ENCODE peak calls at places on chromosomes 4 and X, in four cellular contexts. G is PC-3, E is adipocyte, O is HCT116. Q is an unnamed sample. For H3K36me3, the result is how much of the 10 kb centered on the place peaks cover.

GRCh38 chrX:11430266-11430665 is 137.1 kb downstream of the AMELX start:
- DNase-seq in G (no peak), E (no peak), O (no peak), Q (no peak)

GRCh38 chr4:87092389-87093141 is 127.9 kb downstream of the KLHL8 start:
- DNase-seq in G (peak), E (peak), O (peak), Q (no peak)

GRCh38 chrX:78333521-78333920 is 6.1 kb upstream of the CYSLTR1 start:
- DNase-seq in E (no peak), G (peak), O (no peak), Q (no peak)

GRCh38 chr4:145545538-145546224 is 64.0 kb downstream of the SMAD1 start:
- DNase-seq in O (peak), G (peak), E (peak), Q (no peak)

GRCh38 chr4:47686294-47686872 is 151.5 kb downstream of the CORIN start:
- DNase-seq in O (peak), G (peak), E (peak), Q (no peak)

GRCh38 chrX:70444326-70445196 is at the start of gene DLG3:
- DNase-seq in G (peak), E (peak), O (no peak), Q (no peak)

GRCh38 chr4:119490335-119490734 is 138.3 kb downstream of the PDE5A start:
- DNase-seq in E (no peak), O (no peak), G (peak), Q (no peak)

GRCh38 chr4:165537028-165537648 is 158.3 kb downstream of the CPE start:
- DNase-seq in O (peak), G (peak), E (peak), Q (peak)

GRCh38 chr4:66906314-66906713 is 639.0 kb downstream of the CENPC start:
- DNase-seq in G (peak), O (no peak), E (no peak), Q (no peak)

GRCh38 chrX:69080912-69081465 is 84.3 kb downstream of the PJA1 start:
- DNase-seq in E (no peak), O (no peak), G (no peak), Q (no peak)

GRCh38 chrX:25968920-25969319 is 169.2 kb upstream of the MAGEB18 start:
- DNase-seq in E (no peak), O (no peak), G (peak), Q (peak)

GRCh38 chr4:186728631-186729271 is 5.1 kb upstream of the FAT1 start:
- DNase-seq in E (peak), O (peak), G (peak), Q (no peak)

GRCh38 chr4:122010610-122011009 is 58.8 kb upstream of the TRPC3 start:
- DNase-seq in G (peak), E (peak), O (no peak), Q (no peak)

GRCh38 chr4:141131738-141132688 is 1.3 kb downstream of the RNF150 start:
- DNase-seq in E (peak), G (no peak), O (no peak), Q (no peak)

GRCh38 chr4:15738877-15739276 is 36.0 kb downstream of the BST1 start:
- DNase-seq in G (no peak), O (no peak), E (peak), Q (no peak)

GRCh38 chr4:23161787-23162186 is 469.1 kb downstream of the GBA3 start:
- DNase-seq in O (no peak), E (no peak), G (no peak), Q (no peak)

GRCh38 chrX:38236901-38237615 is 16.4 kb upstream of the SRPX start:
- DNase-seq in O (no peak), G (no peak), E (no peak), Q (no peak)

GRCh38 chr4:138193963-138194362 is 48.2 kb downstream of the SLC7A11 start:
- DNase-seq in G (no peak), O (no peak), E (no peak), Q (no peak)

GRCh38 chr4:6230827-6231662 is 30.7 kb upstream of the JAKMIP1 start:
- DNase-seq in G (no peak), O (no peak), E (no peak), Q (no peak)

GRCh38 chrX:29044802-29045201 is 457.6 kb downstream of the IL1RAPL1 start:
- DNase-seq in G (peak), O (no peak), E (peak), Q (no peak)

GRCh38 chr4:188934320-188934975 is 795.2 kb downstream of the TRIML1 start:
- DNase-seq in E (peak), G (peak), O (peak), Q (no peak)

GRCh38 chrX:42930951-42931350 is 153.0 kb upstream of the PPP1R2C start:
- DNase-seq in G (no peak), E (no peak), O (no peak), Q (no peak)

GRCh38 chrX:132040066-132040465 is 17.0 kb downstream of the STK26 start:
- DNase-seq in O (no peak), G (no peak), E (no peak), Q (no peak)

GRCh38 chr4:98341309-98341708 is 80.1 kb downstream of the RAP1GDS1 start:
- DNase-seq in G (no peak), E (peak), O (no peak), Q (no peak)

GRCh38 chrX:41332408-41332987 is 1.5 kb upstream of the DDX3X start:
- DNase-seq in O (no peak), E (peak), G (no peak), Q (no peak)

GRCh38 chr4:121070696-121071639 is 1.4 kb downstream of the NDNF start:
- DNase-seq in G (no peak), E (peak), O (no peak), Q (no peak)

GRCh38 chr4:128525387-128525786 is 237.8 kb upstream of the PGRMC2 start:
- DNase-seq in E (no peak), G (peak), O (no peak), Q (no peak)

GRCh38 chrX:54978448-54978847 is 15.5 kb downstream of the PFKFB1 start:
- DNase-seq in G (peak), O (no peak), E (no peak), Q (no peak)

GRCh38 chrX:72105436-72105835 is 26.3 kb downstream of the RTL5 start:
- DNase-seq in O (no peak), E (no peak), G (no peak), Q (no peak)

GRCh38 chrX:106933538-106933961 is 13.3 kb downstream of the CLDN2 start:
- DNase-seq in O (no peak), E (no peak), G (no peak), Q (no peak)

GRCh38 chrX:153875391-153876111 is 10.4 kb downstream of the L1CAM start:
- DNase-seq in G (peak), O (no peak), E (peak), Q (no peak)

GRCh38 chr4:8331567-8331955 is 62.0 kb downstream of the HTRA3 start:
- DNase-seq in G (no peak), O (no peak), E (no peak), Q (no peak)

GRCh38 chr4:153782567-153782966 is 6.3 kb downstream of the SFRP2 start:
- DNase-seq in O (no peak), G (peak), E (peak), Q (no peak)

DNA sequence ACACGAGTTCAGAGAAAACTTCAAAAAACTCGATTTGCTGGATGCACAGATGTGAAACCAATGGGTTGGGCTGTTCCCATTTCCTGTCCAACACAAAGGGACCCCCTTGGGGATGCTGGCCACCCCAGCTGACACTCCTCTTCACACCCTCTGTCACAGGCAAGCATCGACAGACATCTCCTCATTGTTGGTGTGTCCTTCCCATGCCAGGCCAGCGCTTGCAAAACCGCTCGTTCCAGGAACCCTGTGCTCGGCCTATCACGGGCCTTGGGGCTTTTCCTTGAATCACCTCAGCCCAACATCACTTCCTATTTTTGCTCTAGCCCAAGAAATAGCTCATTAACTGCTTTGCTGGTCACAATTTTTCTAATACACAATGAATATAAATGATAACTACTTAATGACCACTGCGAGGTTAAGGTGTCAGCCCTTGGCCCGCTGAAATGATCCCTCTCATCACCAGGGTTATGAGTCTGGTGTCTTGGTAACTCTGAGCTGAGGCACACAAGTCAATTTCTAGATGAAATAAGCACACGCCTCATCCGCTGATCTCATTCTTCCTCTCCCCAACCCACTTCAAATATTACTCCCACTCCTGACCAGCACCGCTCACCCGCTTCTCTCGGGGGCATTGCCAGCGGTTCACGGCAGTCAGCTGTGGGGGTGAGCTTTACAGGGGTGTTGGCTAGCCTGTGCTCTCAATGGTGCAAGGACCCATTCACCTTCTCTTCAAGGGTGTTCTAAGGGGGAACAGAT is 32.3 kb downstream of the BCOR start:
- DNase-seq in E (no peak), O (no peak), G (no peak), Q (no peak)
- H3K36me3 ChIP-seq in E (under half), O (under half), G (under half), Q (half or more)

GRCh38 chrX:39740078-39740477 is 357.7 kb downstream of the BCOR start:
- DNase-seq in E (no peak), O (no peak), G (no peak), Q (no peak)

GRCh38 chrX:39739585-39739984 is 358.2 kb downstream of the BCOR start:
- DNase-seq in E (no peak), G (no peak), O (no peak), Q (no peak)

GRCh38 chrX:39733745-39734144 is 364.0 kb downstream of the BCOR start:
- DNase-seq in O (no peak), G (no peak), E (no peak), Q (no peak)

GRCh38 chrX:39734174-39734776 is 363.5 kb downstream of the BCOR start:
- DNase-seq in E (no peak), G (peak), O (no peak), Q (no peak)

GRCh38 chrX:39736219-39737211 is 361.2 kb downstream of the BCOR start:
- DNase-seq in O (no peak), E (peak), G (peak), Q (no peak)
- H3K9ac ChIP-seq in O (no peak), E (no peak), G (no peak), Q (no peak)

GRCh38 chrX:133412246-133412645 is 3.0 kb downstream of the GPC4 start:
- DNase-seq in E (peak), O (no peak), G (no peak), Q (no peak)
- H3K36me3 ChIP-seq in E (under half), O (under half), G (under half), Q (under half)

GRCh38 chrX:136170109-136170800 is 22.9 kb downstream of the FHL1 start:
- DNase-seq in E (peak), G (no peak), O (no peak), Q (no peak)
- H3K9ac ChIP-seq in E (peak), G (no peak), O (no peak), Q (no peak)

DNA sequence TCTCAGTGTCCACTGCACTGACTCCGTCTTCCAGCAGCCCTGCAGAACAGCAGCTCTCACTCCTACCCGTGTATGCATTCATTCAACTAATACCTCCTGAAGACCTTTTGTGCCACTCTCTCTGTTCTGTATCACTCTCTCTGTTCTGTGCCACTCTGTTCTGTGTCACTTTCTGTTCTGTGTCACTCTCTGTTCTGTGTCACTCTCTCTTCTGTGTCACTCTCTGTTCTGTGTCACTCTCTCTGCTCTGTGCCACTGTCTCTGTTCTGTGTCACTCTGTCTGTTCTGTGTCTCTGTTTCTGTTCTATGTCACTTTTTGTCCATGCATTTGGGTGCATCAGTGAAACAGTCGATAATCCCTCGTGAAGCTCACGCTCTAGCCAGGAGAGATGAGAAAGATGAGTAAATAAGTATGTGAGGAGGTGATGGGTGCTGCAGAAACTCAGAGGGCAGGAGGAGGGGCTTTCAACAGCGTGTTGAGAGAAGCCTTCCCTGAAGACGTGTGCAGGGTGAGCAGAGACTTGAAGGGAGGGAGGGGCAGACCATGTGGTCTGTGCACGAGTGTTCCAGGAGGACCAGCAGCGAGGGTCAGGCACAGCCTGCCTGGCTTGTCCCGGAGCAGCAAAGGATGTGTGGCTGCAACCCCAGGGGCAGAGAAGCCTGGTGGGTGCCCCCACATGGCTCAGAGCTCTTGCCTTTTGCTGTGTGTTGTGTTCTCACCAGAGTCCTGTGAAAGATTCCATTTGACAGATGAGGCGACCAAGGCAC is 8.9 kb downstream of the PIGG start:
- DNase-seq in O (no peak), G (no peak), E (no peak), Q (no peak)
- H3K36me3 ChIP-seq in O (half or more), G (under half), E (half or more), Q (half or more)

DNA sequence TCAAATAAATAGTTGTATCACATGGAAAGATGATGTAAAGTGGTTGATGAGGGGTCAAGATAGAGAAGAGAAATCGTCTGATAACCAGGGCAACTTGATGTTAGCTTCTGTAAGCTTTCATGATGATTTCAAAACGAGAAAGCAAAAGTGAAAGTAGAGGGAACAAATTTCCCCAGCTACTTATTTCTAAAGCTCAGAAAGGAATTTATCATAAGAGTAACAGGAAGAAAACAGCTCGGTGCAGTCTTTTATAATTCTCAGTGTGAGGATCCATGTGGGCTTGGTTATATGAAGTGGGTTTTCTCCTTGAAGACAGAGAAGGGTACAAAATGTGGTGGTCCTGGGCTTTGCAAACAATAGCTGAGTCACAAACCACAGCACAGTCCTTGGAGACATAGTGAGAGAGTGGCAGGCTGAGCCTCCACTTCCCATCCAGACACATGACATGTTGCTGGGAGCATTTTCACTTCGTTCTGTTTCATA is 32.1 kb upstream of the GLRA2 start:
- DNase-seq in G (no peak), O (no peak), E (peak), Q (no peak)
- H3K9ac ChIP-seq in G (no peak), O (no peak), E (peak), Q (no peak)

DNA sequence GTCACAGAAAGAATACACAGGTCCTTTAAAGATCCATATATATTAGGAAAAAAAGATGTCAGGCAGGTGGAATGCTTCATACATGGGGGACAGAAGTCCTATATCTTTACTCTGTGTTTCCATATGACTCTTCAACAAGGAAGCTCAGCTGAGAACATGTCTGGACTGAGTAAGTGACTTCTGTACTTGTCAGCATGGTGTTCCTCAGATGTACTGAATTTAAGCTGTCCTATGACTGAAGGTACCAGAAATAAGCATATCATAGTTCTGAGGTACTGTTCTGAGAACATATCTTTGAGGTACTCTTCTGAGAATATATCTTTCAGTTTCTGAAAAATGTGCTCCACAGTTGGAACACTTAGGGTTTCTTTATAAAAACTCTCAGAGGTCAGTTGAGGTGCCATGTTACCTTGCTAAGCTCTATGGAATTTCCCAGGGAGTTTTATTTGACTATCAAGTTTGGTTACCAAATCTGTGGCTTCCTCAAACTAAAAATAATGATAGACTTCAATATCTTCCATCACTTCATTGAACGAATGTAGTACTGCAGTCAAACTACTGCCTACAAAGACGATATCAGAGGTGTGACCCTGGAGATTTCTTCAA is 597.2 kb upstream of the GNPDA2 start:
- DNase-seq in O (no peak), G (no peak), E (no peak), Q (no peak)
- H3K36me3 ChIP-seq in O (under half), G (under half), E (under half), Q (under half)

GRCh38 chr4:82090717-82091116 is 283.1 kb downstream of the HNRNPD start:
- DNase-seq in E (no peak), O (no peak), G (no peak), Q (no peak)
- H3K9ac ChIP-seq in E (no peak), O (no peak), G (no peak), Q (no peak)

GRCh38 chrX:17065100-17065499 is 118.6 kb downstream of the REPS2 start:
- DNase-seq in O (no peak), G (no peak), E (no peak), Q (no peak)
- H3K36me3 ChIP-seq in O (under half), G (under half), E (under half), Q (under half)

GRCh38 chrX:12446342-12447075 is 308.2 kb downstream of the FRMPD4 start:
- DNase-seq in O (no peak), G (peak), E (no peak), Q (no peak)
- H3K9ac ChIP-seq in O (no peak), G (peak), E (no peak), Q (no peak)

Q was measured in SK-N-MC.